ENCODE peak calls at places on chromosomes 5 and 9, in ten cellular contexts. Y, O, R, G, S, F, D, Z, C and M are unnamed samples.

GRCh38 chr5:172534229-172535169 is 80.2 kb upstream of the SH3PXD2B start:
- DNase-seq in Y (no peak), O (no peak), R (no peak), G (no peak), S (no peak), F (no peak), D (no peak), Z (no peak), C (no peak), M (no peak)

GRCh38 chr5:59099270-59099994 is 516.6 kb downstream of the RAB3C start:
- DNase-seq in Y (peak), O (no peak), R (peak), G (peak), S (no peak), F (no peak), D (peak), Z (no peak), C (peak), M (no peak)

GRCh38 chr5:179267071-179267670 is 78.1 kb downstream of the ADAMTS2 start:
- DNase-seq in Y (no peak), O (no peak), R (no peak), G (no peak), S (no peak), F (no peak), D (no peak), Z (peak), C (peak), M (peak)

GRCh38 chr5:119365847-119366536 is 10.2 kb downstream of the TNFAIP8 start:
- DNase-seq in Y (no peak), O (no peak), R (no peak), G (no peak), S (no peak), F (no peak), D (no peak), Z (no peak), C (no peak), M (no peak)

GRCh38 chr5:80245986-80246781 is 9.7 kb downstream of the SERINC5 start:
- DNase-seq in Y (no peak), O (no peak), R (peak), G (no peak), S (no peak), F (no peak), D (no peak), Z (no peak), C (no peak), M (peak)

GRCh38 chr5:115296130-115296997 is at the start of gene CCDC112:
- DNase-seq in Y (no peak), O (peak), R (peak), G (peak), S (peak), F (peak), D (peak), Z (peak), C (peak), M (peak)

GRCh38 chr5:39394946-39395345 is 29.8 kb downstream of the DAB2 start:
- DNase-seq in Y (no peak), O (no peak), R (peak), G (no peak), S (no peak), F (no peak), D (no peak), Z (no peak), C (peak), M (no peak)

GRCh38 chr9:18268381-18268780 is 205.6 kb upstream of the ADAMTSL1 start:
- DNase-seq in Y (no peak), O (no peak), R (peak), G (no peak), S (no peak), F (no peak), D (no peak), Z (no peak), C (peak), M (peak)

GRCh38 chr5:59293700-59294099 is 599.8 kb downstream of the PDE4D start:
- DNase-seq in Y (no peak), O (no peak), R (no peak), G (no peak), S (no peak), F (no peak), D (no peak), Z (no peak), C (no peak), M (no peak)

GRCh38 chr5:120817044-120817985 is 353.2 kb downstream of the PRR16 start:
- DNase-seq in Y (no peak), O (no peak), R (peak), G (peak), S (no peak), F (peak), D (peak), Z (no peak), C (no peak), M (peak)

GRCh38 chr9:87546704-87547103 is 49.0 kb downstream of the DAPK1 start:
- DNase-seq in Y (no peak), O (no peak), R (no peak), G (no peak), S (no peak), F (no peak), D (no peak), Z (no peak), C (no peak), M (no peak)

GRCh38 chr5:96177303-96177869 is 215.7 kb upstream of the ELL2 start:
- DNase-seq in Y (no peak), O (no peak), R (peak), G (no peak), S (no peak), F (no peak), D (no peak), Z (no peak), C (peak), M (no peak)

GRCh38 chr5:160252916-160253315 is 23.6 kb downstream of the FABP6 start:
- DNase-seq in Y (no peak), O (no peak), R (no peak), G (no peak), S (no peak), F (no peak), D (no peak), Z (no peak), C (no peak), M (no peak)

GRCh38 chr9:37515620-37516258 is 30.0 kb downstream of the POLR1E start:
- DNase-seq in Y (no peak), O (no peak), R (no peak), G (no peak), S (no peak), F (no peak), D (no peak), Z (no peak), C (no peak), M (no peak)

GRCh38 chr5:172005708-172006377 is 595 bp downstream of the FBXW11 start:
- DNase-seq in Y (no peak), O (peak), R (no peak), G (peak), S (peak), F (peak), D (peak), Z (no peak), C (peak), M (peak)

GRCh38 chr5:155759984-155760383 is 567.0 kb upstream of the SGCD start:
- DNase-seq in Y (no peak), O (no peak), R (no peak), G (no peak), S (no peak), F (no peak), D (no peak), Z (no peak), C (no peak), M (no peak)

GRCh38 chr5:99019812-99020697 is 91.2 kb upstream of the CHD1 start:
- DNase-seq in Y (no peak), O (no peak), R (peak), G (peak), S (no peak), F (peak), D (peak), Z (no peak), C (peak), M (no peak)

GRCh38 chr5:14258840-14259239 is 115.7 kb downstream of the TRIO start:
- DNase-seq in Y (no peak), O (no peak), R (no peak), G (no peak), S (no peak), F (no peak), D (no peak), Z (no peak), C (no peak), M (peak)